ENCODE peak calls at places on chromosomes 12 and 14, in nine cellular contexts. J is kidney; V is Daoy; D is fibroblast of lung; A is iris pigment epithelial cell; U is HTR-8/SVneo; O is PC-3; Y is neural progenitor cell; N is activated T-cell treated with anti-CD3 and anti-CD28 coated beads, Interleukin-2, amount 50 U/mL, for 4 hours. K is an unnamed sample.
A peak's percentile ranks its signal among the peaks of the same experiment; 100 is the strongest.

GRCh38 chr14:92693998-92694780 is 54.2 kb downstream of the LGMN start:
- DNase-seq in A (no peak), J (no peak), O (peak; percentile 86), D (peak; percentile 10), Y (no peak), N (peak; percentile 22), V (no peak), U (no peak), K (peak; percentile 42)

GRCh38 chr14:79111963-79112362 is 941.8 kb downstream of the NRXN3 start:
- DNase-seq in A (no peak), U (no peak), O (no peak), D (peak; percentile 60), V (no peak), Y (no peak), N (no peak), J (no peak), K (no peak)

GRCh38 chr14:24633353-24633752 is 637 bp downstream of the GZMB start:
- DNase-seq in V (no peak), U (no peak), N (no peak), Y (no peak), A (no peak), O (no peak), D (no peak), J (no peak), K (no peak)

GRCh38 chr14:96583605-96584041 is 81.4 kb downstream of the PAPOLA start:
- DNase-seq in O (no peak), N (no peak), D (no peak), V (no peak), U (no peak), Y (no peak), A (no peak), J (no peak), K (peak; percentile 72)

GRCh38 chr12:32181498-32182175 is 75.0 kb downstream of the BICD1 start:
- DNase-seq in V (no peak), N (no peak), O (no peak), Y (no peak), U (no peak), J (no peak), A (no peak), D (no peak), K (no peak)

GRCh38 chr12:75481774-75482173 is 1.2 kb downstream of the GLIPR1 start:
- DNase-seq in O (no peak), N (no peak), Y (no peak), J (no peak), U (no peak), A (peak; percentile 80), V (peak; percentile 41), D (peak; percentile 78), K (no peak)

GRCh38 chr14:102492523-102492910 is 17.1 kb downstream of the ANKRD9 start:
- DNase-seq in V (no peak), O (no peak), J (peak; percentile 65), Y (no peak), A (no peak), D (no peak), N (no peak), U (no peak), K (peak; percentile 77)

GRCh38 chr14:98633380-98633779 is 638.6 kb downstream of the BCL11B start:
- DNase-seq in A (no peak), N (no peak), J (no peak), U (no peak), O (no peak), D (no peak), Y (peak; percentile 42), V (peak; percentile 74), K (no peak)

GRCh38 chr12:15698377-15698867 is 90.8 kb downstream of the EPS8 start:
- DNase-seq in O (no peak), Y (peak; percentile 14), J (no peak), D (no peak), U (no peak), A (no peak), N (no peak), V (no peak), K (no peak)

GRCh38 chr14:75150150-75150549 is 23.3 kb upstream of the NEK9 start:
- DNase-seq in N (no peak), O (no peak), U (no peak), V (no peak), D (no peak), J (no peak), Y (no peak), A (no peak), K (no peak)

GRCh38 chr12:70603044-70603443 is 34.2 kb downstream of the PTPRB start:
- DNase-seq in N (no peak), U (no peak), O (peak; percentile 60), J (no peak), A (peak; percentile 13), V (no peak), Y (no peak), D (peak; percentile 58), K (no peak)

GRCh38 chr14:96847451-96847850 is 50.3 kb downstream of the VRK1 start:
- DNase-seq in A (no peak), V (no peak), Y (peak; percentile 37), U (no peak), N (no peak), O (no peak), D (no peak), J (no peak), K (no peak)

GRCh38 chr12:56658921-56659320 is 13.1 kb upstream of the ATP5F1B start:
- DNase-seq in J (no peak), V (no peak), N (no peak), A (no peak), Y (no peak), D (no peak), U (no peak), O (no peak), K (no peak)

GRCh38 chr14:50025776-50026175 is 90.6 kb downstream of the VCPKMT start:
- DNase-seq in U (no peak), N (no peak), O (no peak), Y (no peak), V (peak; percentile 60), J (no peak), D (peak; percentile 55), A (peak; percentile 51), K (no peak)

GRCh38 chr12:114655934-114656697 is 27.9 kb downstream of the TBX3 start:
- DNase-seq in U (no peak), D (peak; percentile 69), J (no peak), V (peak; percentile 90), A (peak; percentile 97), O (peak; percentile 44), Y (no peak), N (no peak), K (no peak)

GRCh38 chr12:62933220-62933870 is 1.6 kb downstream of the PPM1H start:
- DNase-seq in Y (peak; percentile 57), V (peak; percentile 59), O (peak; percentile 73), A (no peak), D (no peak), N (no peak), J (peak; percentile 77), U (peak; percentile 34), K (no peak)

K was measured in posterior vena cava.